ENCODE peak calls at places on chromosome 3, in five cellular contexts. P is CD4-positive, alpha-beta T cell; F is tibial artery; Z is GM06990; V is activated B cell treated with CpG ODN at 0.5 μM for 24 hours. D is an unnamed sample.

GRCh38 chr3:141268281-141268680 is 36.7 kb downstream of the PXYLP1 start:
- DNase-seq in P (no peak), F (no peak), Z (no peak), V (no peak), D (peak)

GRCh38 chr3:53174346-53175250 is 13.6 kb downstream of the PRKCD start:
- DNase-seq in P (no peak), F (no peak), Z (no peak), V (no peak), D (no peak)

GRCh38 chr3:49916686-49917085 is 12.9 kb downstream of the MON1A start:
- DNase-seq in P (no peak), F (no peak), Z (no peak), V (no peak), D (no peak)

GRCh38 chr3:115877647-115877934 is 254.3 kb downstream of the GAP43 start:
- DNase-seq in P (no peak), F (no peak), Z (no peak), V (no peak), D (no peak)

GRCh38 chr3:129014793-129015345 is 13.8 kb downstream of the EFCC1 start:
- DNase-seq in P (no peak), F (no peak), Z (no peak), V (no peak), D (no peak)

GRCh38 chr3:165837801-165838200 is 578 bp upstream of the BCHE start:
- DNase-seq in P (no peak), F (no peak), Z (no peak), V (no peak), D (no peak)

GRCh38 chr3:129176051-129176450 is 7.6 kb downstream of the CNBP start:
- DNase-seq in P (no peak), F (no peak), Z (no peak), V (no peak), D (no peak)

GRCh38 chr3:179604336-179605078 is at the start of the genes MRPL47 and NDUFB5:
- DNase-seq in P (peak), F (peak), Z (peak), V (peak), D (peak)

GRCh38 chr3:32281570-32282106 is 43.2 kb downstream of the CMTM8 start:
- DNase-seq in P (no peak), F (no peak), Z (no peak), V (no peak), D (no peak)

GRCh38 chr3:114562557-114562956 is 268.7 kb downstream of the TIGIT start:
- DNase-seq in P (no peak), F (no peak), Z (no peak), V (no peak), D (no peak)

GRCh38 chr3:23402728-23403505 is 199.8 kb downstream of the UBE2E2 start:
- DNase-seq in P (no peak), F (no peak), Z (no peak), V (no peak), D (no peak)

GRCh38 chr3:178297204-178297603 is 239.0 kb upstream of the KCNMB2 start:
- DNase-seq in P (no peak), F (no peak), Z (no peak), V (no peak), D (no peak)

GRCh38 chr3:13780432-13781173 is 99.3 kb downstream of the WNT7A start:
- DNase-seq in P (no peak), F (no peak), Z (no peak), V (no peak), D (no peak)

GRCh38 chr3:161875483-161875882 is 378.9 kb downstream of the OTOL1 start:
- DNase-seq in P (no peak), F (no peak), Z (no peak), V (no peak), D (no peak)
- TF ChIP-seq CTCF in P (no peak), F (no peak), Z (no peak), V (no peak), D (no peak)

GRCh38 chr3:42134867-42135464 is 43.8 kb downstream of the TRAK1 start:
- DNase-seq in P (no peak), F (no peak), Z (no peak), V (no peak), D (no peak)
- TF ChIP-seq CTCF in P (no peak), F (no peak), Z (no peak), V (no peak), D (no peak)

DNA sequence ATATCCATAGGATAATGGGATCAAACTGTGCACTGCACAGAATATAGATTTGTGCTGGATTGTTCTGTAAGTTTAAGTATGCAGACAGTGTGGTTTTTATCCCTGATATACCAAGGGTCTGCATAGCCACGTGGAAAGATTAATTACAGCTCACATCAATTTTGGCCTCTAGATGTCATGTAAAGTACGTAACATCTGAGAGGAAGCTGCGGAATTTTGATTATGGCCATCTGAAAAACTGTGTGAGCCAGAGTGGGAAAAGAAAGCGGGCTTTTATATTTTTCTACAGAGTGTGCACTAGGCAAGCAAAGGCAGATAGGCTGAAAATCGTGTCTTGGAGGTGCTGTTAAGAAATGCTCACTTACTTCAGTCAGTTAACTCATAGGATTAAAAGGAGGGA is 562.7 kb downstream of the GBE1 start:
- DNase-seq in P (no peak), F (no peak), Z (no peak), V (no peak), D (no peak)
- TF ChIP-seq CTCF in P (no peak), F (no peak), Z (no peak), V (no peak), D (no peak)

GRCh38 chr3:18086078-18086477 is 339.1 kb downstream of the SATB1 start:
- DNase-seq in P (no peak), F (no peak), Z (no peak), V (no peak), D (no peak)
- TF ChIP-seq CTCF in P (no peak), F (no peak), Z (no peak), V (no peak), D (no peak)

DNA sequence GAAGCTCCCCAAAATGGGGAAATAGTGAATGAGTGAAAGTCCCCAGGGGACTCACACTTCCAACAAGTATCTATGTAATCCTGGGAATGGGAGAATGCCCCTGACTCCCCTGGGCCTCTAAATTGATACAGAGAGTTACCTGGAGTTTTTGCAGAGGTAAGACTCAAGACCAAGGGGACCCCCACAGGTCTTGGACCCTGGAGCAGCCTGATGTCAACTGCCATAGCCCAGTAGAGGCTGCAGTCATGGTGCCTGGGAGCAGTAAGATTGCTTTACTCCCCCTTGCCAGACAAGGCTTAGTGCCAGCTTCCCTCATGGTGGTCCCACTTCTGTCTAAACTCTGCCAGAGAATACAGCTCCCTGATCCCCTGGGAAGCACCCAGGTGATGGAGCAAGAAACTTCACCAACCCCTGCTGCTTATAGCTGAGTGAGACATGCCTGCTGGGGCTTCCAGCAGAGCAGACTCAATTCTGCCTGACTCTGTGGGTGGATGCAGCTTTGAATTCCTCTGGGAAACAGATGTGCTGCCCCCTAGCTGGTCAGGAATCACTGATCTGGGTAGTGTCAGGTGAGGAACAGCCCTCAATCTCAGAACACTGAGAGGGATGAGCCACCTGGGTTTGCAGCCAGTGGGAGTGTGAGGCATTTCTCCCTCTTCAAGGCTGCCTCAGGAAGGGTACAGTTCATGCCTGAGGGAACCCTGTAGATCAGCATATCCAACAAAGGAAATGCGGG is 485.9 kb downstream of the NSUN3 start:
- DNase-seq in P (no peak), F (no peak), Z (no peak), V (no peak), D (no peak)
- TF ChIP-seq CTCF in P (no peak), F (no peak), Z (no peak), V (no peak), D (no peak)

GRCh38 chr3:130699765-130700164 is 46.9 kb downstream of the PIK3R4 start:
- DNase-seq in P (no peak), F (no peak), Z (peak), V (no peak), D (no peak)
- TF ChIP-seq CTCF in P (peak), F (no peak), Z (peak), V (no peak), D (peak)

D was measured in type B pancreatic cell.